ENCODE peak calls at places on chromosomes 16 and 17, in seven cellular contexts. N is GM23248, W is T-helper 1 cell, G is cortex of kidney, F is T follicular helper cell, D is SK-N-SH, P is endothelial cell. Q is an unnamed sample.

GRCh38 chr17:13513039-13513405 is 88.7 kb downstream of the HS3ST3A1 start:
- DNase-seq in N (peak; percentile 71), W (no peak), G (no peak), F (no peak), D (peak; percentile 48), P (no peak), Q (peak; percentile 27)

GRCh38 chr17:69478916-69479315 is 64.4 kb downstream of the MAP2K6 start:
- DNase-seq in N (no peak), W (no peak), G (no peak), F (no peak), D (no peak), P (no peak), Q (no peak)

GRCh38 chr17:44293509-44294226 is 14.7 kb upstream of the RUNDC3A start:
- DNase-seq in N (no peak), W (no peak), G (no peak), F (no peak), D (no peak), P (no peak), Q (no peak)

GRCh38 chr17:77369544-77369971 is 228.8 kb downstream of the SEC14L1 start:
- DNase-seq in N (no peak), W (no peak), G (no peak), F (no peak), D (no peak), P (no peak), Q (no peak)

GRCh38 chr16:59210955-59211541 is 476.9 kb upstream of the GOT2 start:
- DNase-seq in N (peak; percentile 22), W (no peak), G (no peak), F (no peak), D (no peak), P (peak; percentile 10), Q (peak; percentile 79)

GRCh38 chr17:73293480-73293911 is 18.3 kb downstream of the CDC42EP4 start:
- DNase-seq in N (peak; percentile 92), W (no peak), G (no peak), F (no peak), D (peak; percentile 22), P (no peak), Q (peak; percentile 92)

GRCh38 chr17:40182606-40183005 is 5.3 kb downstream of the RAPGEFL1 start:
- DNase-seq in N (no peak), W (no peak), G (no peak), F (no peak), D (no peak), P (no peak), Q (no peak)

GRCh38 chr17:7992516-7992915 is 9.9 kb upstream of the GUCY2D start:
- DNase-seq in N (peak; percentile 72), W (no peak), G (no peak), F (no peak), D (no peak), P (no peak), Q (peak; percentile 68)

GRCh38 chr17:18191967-18192366 is 8.3 kb downstream of the ALKBH5 start:
- DNase-seq in N (peak; percentile 50), W (no peak), G (no peak), F (no peak), D (peak; percentile 59), P (no peak), Q (no peak)

GRCh38 chr17:9813166-9813565 is 8.7 kb downstream of the GSG1L2 start:
- DNase-seq in N (no peak), W (no peak), G (no peak), F (no peak), D (no peak), P (no peak), Q (no peak)

GRCh38 chr16:48950184-48950583 is 331.5 kb downstream of the CBLN1 start:
- DNase-seq in N (no peak), W (no peak), G (no peak), F (no peak), D (no peak), P (no peak), Q (peak; percentile 51)

Q was measured in EH.